ENCODE peak calls at places on chromosome 14, in seven cellular contexts. One of them, this sample, is unnamed.

GRCh38 chr14:23104591-23105347 is at the start of gene CIROP:
- DNase-seq in M059J: no peak
- DNase-seq in activated T-cell treated with anti-CD3 and anti-CD28 coated beads, Interleukin-2, amount 50 U/mL, for 72 hours: no peak
- DNase-seq in HTR-8/SVneo: no peak
- DNase-seq in mammary epithelial cell: no peak
- DNase-seq in NCI-H524: no peak
- DNase-seq in mesenchymal stem cell: no peak
- DNase-seq in this sample: no peak

GRCh38 chr14:97976861-97977260 is 1179.7 kb downstream of the VRK1 start:
- DNase-seq in activated T-cell treated with anti-CD3 and anti-CD28 coated beads, Interleukin-2, amount 50 U/mL, for 72 hours: no peak
- DNase-seq in mammary epithelial cell: no peak
- DNase-seq in HTR-8/SVneo: no peak
- DNase-seq in M059J: no peak
- DNase-seq in NCI-H524: no peak
- DNase-seq in mesenchymal stem cell: no peak
- DNase-seq in this sample: no peak

GRCh38 chr14:50233335-50234250 is 2.2 kb upstream of the SOS2 start:
- DNase-seq in mammary epithelial cell: no peak
- DNase-seq in HTR-8/SVneo: no peak
- DNase-seq in M059J: no peak
- DNase-seq in activated T-cell treated with anti-CD3 and anti-CD28 coated beads, Interleukin-2, amount 50 U/mL, for 72 hours: peak
- DNase-seq in NCI-H524: no peak
- DNase-seq in mesenchymal stem cell: no peak
- DNase-seq in this sample: no peak

GRCh38 chr14:20714593-20715250 is 26.2 kb downstream of the ANG start:
- DNase-seq in mesenchymal stem cell: no peak
- DNase-seq in activated T-cell treated with anti-CD3 and anti-CD28 coated beads, Interleukin-2, amount 50 U/mL, for 72 hours: no peak
- DNase-seq in HTR-8/SVneo: no peak
- DNase-seq in mammary epithelial cell: peak
- DNase-seq in M059J: peak
- DNase-seq in NCI-H524: no peak
- DNase-seq in this sample: no peak

GRCh38 chr14:60736494-60736893 is 1.9 kb downstream of the MNAT1 start:
- DNase-seq in mesenchymal stem cell: peak
- DNase-seq in M059J: peak
- DNase-seq in NCI-H524: peak
- DNase-seq in activated T-cell treated with anti-CD3 and anti-CD28 coated beads, Interleukin-2, amount 50 U/mL, for 72 hours: no peak
- DNase-seq in HTR-8/SVneo: peak
- DNase-seq in mammary epithelial cell: peak
- DNase-seq in this sample: no peak

GRCh38 chr14:37202812-37203211 is 5.1 kb downstream of the MIPOL1 start:
- DNase-seq in mammary epithelial cell: peak
- DNase-seq in mesenchymal stem cell: no peak
- DNase-seq in NCI-H524: no peak
- DNase-seq in activated T-cell treated with anti-CD3 and anti-CD28 coated beads, Interleukin-2, amount 50 U/mL, for 72 hours: no peak
- DNase-seq in HTR-8/SVneo: no peak
- DNase-seq in M059J: no peak
- DNase-seq in this sample: no peak

GRCh38 chr14:24307575-24308341 is at the start of gene CIDEB:
- DNase-seq in mammary epithelial cell: no peak
- DNase-seq in NCI-H524: peak
- DNase-seq in activated T-cell treated with anti-CD3 and anti-CD28 coated beads, Interleukin-2, amount 50 U/mL, for 72 hours: peak
- DNase-seq in HTR-8/SVneo: peak
- DNase-seq in mesenchymal stem cell: peak
- DNase-seq in M059J: peak
- DNase-seq in this sample: peak

GRCh38 chr14:72745546-72745945 is 148.4 kb downstream of the DPF3 start:
- DNase-seq in NCI-H524: no peak
- DNase-seq in HTR-8/SVneo: peak
- DNase-seq in M059J: peak
- DNase-seq in mesenchymal stem cell: peak
- DNase-seq in mammary epithelial cell: peak
- DNase-seq in activated T-cell treated with anti-CD3 and anti-CD28 coated beads, Interleukin-2, amount 50 U/mL, for 72 hours: no peak
- DNase-seq in this sample: no peak

GRCh38 chr14:77105118-77105517 is 7.1 kb downstream of the CIPC start:
- DNase-seq in HTR-8/SVneo: no peak
- DNase-seq in mammary epithelial cell: no peak
- DNase-seq in mesenchymal stem cell: no peak
- DNase-seq in M059J: no peak
- DNase-seq in activated T-cell treated with anti-CD3 and anti-CD28 coated beads, Interleukin-2, amount 50 U/mL, for 72 hours: no peak
- DNase-seq in NCI-H524: no peak
- DNase-seq in this sample: no peak

GRCh38 chr14:38959021-38959420 is 144.0 kb downstream of the SEC23A start:
- DNase-seq in HTR-8/SVneo: no peak
- DNase-seq in M059J: no peak
- DNase-seq in mesenchymal stem cell: no peak
- DNase-seq in NCI-H524: no peak
- DNase-seq in activated T-cell treated with anti-CD3 and anti-CD28 coated beads, Interleukin-2, amount 50 U/mL, for 72 hours: no peak
- DNase-seq in mammary epithelial cell: no peak
- DNase-seq in this sample: no peak

GRCh38 chr14:95686935-95687334 is 709 bp downstream of the TCL1B start:
- DNase-seq in M059J: no peak
- DNase-seq in mammary epithelial cell: no peak
- DNase-seq in NCI-H524: no peak
- DNase-seq in activated T-cell treated with anti-CD3 and anti-CD28 coated beads, Interleukin-2, amount 50 U/mL, for 72 hours: no peak
- DNase-seq in HTR-8/SVneo: no peak
- DNase-seq in mesenchymal stem cell: no peak
- DNase-seq in this sample: no peak

GRCh38 chr14:23425169-23425568 is 10.3 kb downstream of the MYH7 start:
- DNase-seq in NCI-H524: no peak
- DNase-seq in mammary epithelial cell: no peak
- DNase-seq in M059J: no peak
- DNase-seq in mesenchymal stem cell: no peak
- DNase-seq in HTR-8/SVneo: no peak
- DNase-seq in activated T-cell treated with anti-CD3 and anti-CD28 coated beads, Interleukin-2, amount 50 U/mL, for 72 hours: no peak
- DNase-seq in this sample: no peak

GRCh38 chr14:80186301-80186800 is 25.0 kb downstream of the DIO2 start:
- DNase-seq in mammary epithelial cell: no peak
- DNase-seq in activated T-cell treated with anti-CD3 and anti-CD28 coated beads, Interleukin-2, amount 50 U/mL, for 72 hours: no peak
- DNase-seq in NCI-H524: no peak
- DNase-seq in M059J: no peak
- DNase-seq in mesenchymal stem cell: no peak
- DNase-seq in HTR-8/SVneo: no peak
- DNase-seq in this sample: no peak

GRCh38 chr14:73724696-73725095 is 10.5 kb upstream of the PNMA1 start:
- DNase-seq in mammary epithelial cell: no peak
- DNase-seq in NCI-H524: no peak
- DNase-seq in activated T-cell treated with anti-CD3 and anti-CD28 coated beads, Interleukin-2, amount 50 U/mL, for 72 hours: no peak
- DNase-seq in M059J: no peak
- DNase-seq in HTR-8/SVneo: no peak
- DNase-seq in mesenchymal stem cell: no peak
- DNase-seq in this sample: no peak

GRCh38 chr14:89457007-89457406 is 40.0 kb upstream of the FOXN3 start:
- DNase-seq in mammary epithelial cell: no peak
- DNase-seq in activated T-cell treated with anti-CD3 and anti-CD28 coated beads, Interleukin-2, amount 50 U/mL, for 72 hours: no peak
- DNase-seq in mesenchymal stem cell: no peak
- DNase-seq in M059J: no peak
- DNase-seq in HTR-8/SVneo: no peak
- DNase-seq in NCI-H524: no peak
- DNase-seq in this sample: no peak

GRCh38 chr14:29993148-29993547 is 65.5 kb upstream of the PRKD1 start:
- DNase-seq in mammary epithelial cell: no peak
- DNase-seq in M059J: no peak
- DNase-seq in NCI-H524: no peak
- DNase-seq in mesenchymal stem cell: no peak
- DNase-seq in HTR-8/SVneo: no peak
- DNase-seq in activated T-cell treated with anti-CD3 and anti-CD28 coated beads, Interleukin-2, amount 50 U/mL, for 72 hours: no peak
- DNase-seq in this sample: no peak

GRCh38 chr14:64997108-64997794 is 10.6 kb downstream of the FNTB start:
- DNase-seq in NCI-H524: no peak
- DNase-seq in HTR-8/SVneo: no peak
- DNase-seq in activated T-cell treated with anti-CD3 and anti-CD28 coated beads, Interleukin-2, amount 50 U/mL, for 72 hours: no peak
- DNase-seq in mammary epithelial cell: peak
- DNase-seq in mesenchymal stem cell: no peak
- DNase-seq in M059J: peak
- DNase-seq in this sample: no peak

GRCh38 chr14:58463147-58463546 is 35.6 kb downstream of the KIAA0586 start:
- DNase-seq in mesenchymal stem cell: no peak
- DNase-seq in HTR-8/SVneo: no peak
- DNase-seq in activated T-cell treated with anti-CD3 and anti-CD28 coated beads, Interleukin-2, amount 50 U/mL, for 72 hours: no peak
- DNase-seq in M059J: no peak
- DNase-seq in mammary epithelial cell: no peak
- DNase-seq in NCI-H524: no peak
- DNase-seq in this sample: no peak

GRCh38 chr14:105011312-105011990 is 9.4 kb downstream of the CDCA4 start:
- DNase-seq in mesenchymal stem cell: no peak
- DNase-seq in M059J: no peak
- DNase-seq in NCI-H524: no peak
- DNase-seq in mammary epithelial cell: no peak
- DNase-seq in activated T-cell treated with anti-CD3 and anti-CD28 coated beads, Interleukin-2, amount 50 U/mL, for 72 hours: no peak
- DNase-seq in HTR-8/SVneo: no peak
- DNase-seq in this sample: no peak

GRCh38 chr14:75182820-75183219 is 6.4 kb upstream of the TMED10 start:
- DNase-seq in HTR-8/SVneo: peak
- DNase-seq in M059J: peak
- DNase-seq in activated T-cell treated with anti-CD3 and anti-CD28 coated beads, Interleukin-2, amount 50 U/mL, for 72 hours: no peak
- DNase-seq in mammary epithelial cell: peak
- DNase-seq in NCI-H524: no peak
- DNase-seq in mesenchymal stem cell: peak
- DNase-seq in this sample: no peak

GRCh38 chr14:87014854-87015253 is 978.1 kb downstream of the GALC start:
- DNase-seq in NCI-H524: peak
- DNase-seq in M059J: no peak
- DNase-seq in mesenchymal stem cell: no peak
- DNase-seq in activated T-cell treated with anti-CD3 and anti-CD28 coated beads, Interleukin-2, amount 50 U/mL, for 72 hours: no peak
- DNase-seq in mammary epithelial cell: no peak
- DNase-seq in HTR-8/SVneo: no peak
- DNase-seq in this sample: no peak

GRCh38 chr14:105094193-105094907 is 29.1 kb upstream of the GPR132 start:
- DNase-seq in M059J: no peak
- DNase-seq in activated T-cell treated with anti-CD3 and anti-CD28 coated beads, Interleukin-2, amount 50 U/mL, for 72 hours: no peak
- DNase-seq in mesenchymal stem cell: no peak
- DNase-seq in NCI-H524: no peak
- DNase-seq in mammary epithelial cell: no peak
- DNase-seq in HTR-8/SVneo: no peak
- DNase-seq in this sample: no peak

GRCh38 chr14:51448831-51449665 is 202.7 kb upstream of the FRMD6 start:
- DNase-seq in NCI-H524: peak
- DNase-seq in mesenchymal stem cell: peak
- DNase-seq in M059J: peak
- DNase-seq in HTR-8/SVneo: no peak
- DNase-seq in mammary epithelial cell: peak
- DNase-seq in activated T-cell treated with anti-CD3 and anti-CD28 coated beads, Interleukin-2, amount 50 U/mL, for 72 hours: no peak
- DNase-seq in this sample: peak

GRCh38 chr14:68727315-68728078 is 65.4 kb downstream of the ZFP36L1 start:
- DNase-seq in HTR-8/SVneo: no peak
- DNase-seq in mesenchymal stem cell: peak
- DNase-seq in mammary epithelial cell: no peak
- DNase-seq in NCI-H524: no peak
- DNase-seq in activated T-cell treated with anti-CD3 and anti-CD28 coated beads, Interleukin-2, amount 50 U/mL, for 72 hours: no peak
- DNase-seq in M059J: no peak
- DNase-seq in this sample: no peak

GRCh38 chr14:70808402-70809237 is 693 bp downstream of the MAP3K9 start:
- DNase-seq in M059J: peak
- DNase-seq in mesenchymal stem cell: no peak
- DNase-seq in HTR-8/SVneo: peak
- DNase-seq in mammary epithelial cell: peak
- DNase-seq in NCI-H524: no peak
- DNase-seq in activated T-cell treated with anti-CD3 and anti-CD28 coated beads, Interleukin-2, amount 50 U/mL, for 72 hours: peak
- DNase-seq in this sample: no peak

GRCh38 chr14:22084393-22085281 is 411.0 kb upstream of the OR4E1 start:
- DNase-seq in mesenchymal stem cell: peak
- DNase-seq in activated T-cell treated with anti-CD3 and anti-CD28 coated beads, Interleukin-2, amount 50 U/mL, for 72 hours: no peak
- DNase-seq in NCI-H524: peak
- DNase-seq in HTR-8/SVneo: peak
- DNase-seq in M059J: peak
- DNase-seq in mammary epithelial cell: peak
- DNase-seq in this sample: peak

GRCh38 chr14:70289138-70289537 is 70.3 kb downstream of the COX16 start:
- DNase-seq in mammary epithelial cell: no peak
- DNase-seq in HTR-8/SVneo: no peak
- DNase-seq in M059J: no peak
- DNase-seq in activated T-cell treated with anti-CD3 and anti-CD28 coated beads, Interleukin-2, amount 50 U/mL, for 72 hours: peak
- DNase-seq in NCI-H524: no peak
- DNase-seq in mesenchymal stem cell: no peak
- DNase-seq in this sample: no peak

GRCh38 chr14:99715266-99716000 is 31.3 kb downstream of the CYP46A1 start:
- DNase-seq in activated T-cell treated with anti-CD3 and anti-CD28 coated beads, Interleukin-2, amount 50 U/mL, for 72 hours: no peak
- DNase-seq in NCI-H524: no peak
- DNase-seq in mammary epithelial cell: no peak
- DNase-seq in M059J: no peak
- DNase-seq in mesenchymal stem cell: no peak
- DNase-seq in HTR-8/SVneo: no peak
- DNase-seq in this sample: no peak

GRCh38 chr14:101708853-101709532 is 52.5 kb upstream of the PPP2R5C start:
- DNase-seq in HTR-8/SVneo: no peak
- DNase-seq in NCI-H524: peak
- DNase-seq in mesenchymal stem cell: no peak
- DNase-seq in activated T-cell treated with anti-CD3 and anti-CD28 coated beads, Interleukin-2, amount 50 U/mL, for 72 hours: no peak
- DNase-seq in M059J: no peak
- DNase-seq in mammary epithelial cell: no peak
- DNase-seq in this sample: no peak

GRCh38 chr14:72747652-72748051 is 146.2 kb downstream of the DPF3 start:
- DNase-seq in mammary epithelial cell: no peak
- DNase-seq in M059J: no peak
- DNase-seq in mesenchymal stem cell: no peak
- DNase-seq in NCI-H524: no peak
- DNase-seq in HTR-8/SVneo: no peak
- DNase-seq in activated T-cell treated with anti-CD3 and anti-CD28 coated beads, Interleukin-2, amount 50 U/mL, for 72 hours: no peak
- DNase-seq in this sample: no peak

GRCh38 chr14:90785876-90786450 is 30.3 kb downstream of the TTC7B start:
- DNase-seq in HTR-8/SVneo: no peak
- DNase-seq in activated T-cell treated with anti-CD3 and anti-CD28 coated beads, Interleukin-2, amount 50 U/mL, for 72 hours: no peak
- DNase-seq in mammary epithelial cell: no peak
- DNase-seq in NCI-H524: no peak
- DNase-seq in M059J: no peak
- DNase-seq in mesenchymal stem cell: no peak
- DNase-seq in this sample: no peak

GRCh38 chr14:31927348-31927826 is 149.7 kb upstream of the ARHGAP5 start:
- DNase-seq in activated T-cell treated with anti-CD3 and anti-CD28 coated beads, Interleukin-2, amount 50 U/mL, for 72 hours: peak
- DNase-seq in M059J: peak
- DNase-seq in NCI-H524: no peak
- DNase-seq in HTR-8/SVneo: peak
- DNase-seq in mesenchymal stem cell: peak
- DNase-seq in mammary epithelial cell: peak
- DNase-seq in this sample: no peak

GRCh38 chr14:68520637-68521556 is 272.0 kb downstream of the ZFP36L1 start:
- DNase-seq in HTR-8/SVneo: no peak
- DNase-seq in activated T-cell treated with anti-CD3 and anti-CD28 coated beads, Interleukin-2, amount 50 U/mL, for 72 hours: no peak
- DNase-seq in mesenchymal stem cell: no peak
- DNase-seq in M059J: peak
- DNase-seq in NCI-H524: no peak
- DNase-seq in mammary epithelial cell: peak
- DNase-seq in this sample: no peak

GRCh38 chr14:92780444-92780843 is 13.7 kb upstream of the GOLGA5 start:
- DNase-seq in NCI-H524: no peak
- DNase-seq in HTR-8/SVneo: peak
- DNase-seq in mesenchymal stem cell: no peak
- DNase-seq in mammary epithelial cell: peak
- DNase-seq in activated T-cell treated with anti-CD3 and anti-CD28 coated beads, Interleukin-2, amount 50 U/mL, for 72 hours: no peak
- DNase-seq in M059J: peak
- DNase-seq in this sample: no peak

GRCh38 chr14:95303552-95303951 is 16.2 kb downstream of the CLMN start:
- DNase-seq in mammary epithelial cell: no peak
- DNase-seq in M059J: no peak
- DNase-seq in activated T-cell treated with anti-CD3 and anti-CD28 coated beads, Interleukin-2, amount 50 U/mL, for 72 hours: no peak
- DNase-seq in NCI-H524: peak
- DNase-seq in mesenchymal stem cell: no peak
- DNase-seq in HTR-8/SVneo: no peak
- DNase-seq in this sample: peak

GRCh38 chr14:39668449-39668848 is 236.2 kb upstream of the FBXO33 start:
- DNase-seq in M059J: no peak
- DNase-seq in activated T-cell treated with anti-CD3 and anti-CD28 coated beads, Interleukin-2, amount 50 U/mL, for 72 hours: no peak
- DNase-seq in mesenchymal stem cell: no peak
- DNase-seq in HTR-8/SVneo: no peak
- DNase-seq in mammary epithelial cell: no peak
- DNase-seq in NCI-H524: no peak
- DNase-seq in this sample: no peak